ENCODE peak calls at places on chromosomes 12 and 14, in nine cellular contexts. H, U, R, M, V, Z, C, X and I are unnamed samples.

GRCh38 chr12:125330645-125331341 is 265.6 kb downstream of the AACS start:
- DNase-seq in H (no peak), U (peak), R (peak), M (no peak), V (peak), Z (peak), C (peak), X (no peak), I (no peak)

GRCh38 chr14:92564361-92565039 is 50.9 kb downstream of the RIN3 start:
- DNase-seq in H (no peak), U (no peak), R (peak), M (no peak), V (no peak), Z (no peak), C (no peak), X (no peak), I (no peak)

GRCh38 chr14:20680843-20681347 is 3.5 kb upstream of the RNASE4 start:
- DNase-seq in H (no peak), U (no peak), R (no peak), M (no peak), V (no peak), Z (no peak), C (no peak), X (no peak), I (no peak)

GRCh38 chr12:47794679-47795078 is 21.6 kb downstream of the SLC48A1 start:
- DNase-seq in H (no peak), U (no peak), R (no peak), M (no peak), V (no peak), Z (no peak), C (no peak), X (no peak), I (no peak)

GRCh38 chr12:89390802-89391673 is 38.7 kb upstream of the DUSP6 start:
- DNase-seq in H (peak), U (peak), R (no peak), M (no peak), V (no peak), Z (peak), C (peak), X (peak), I (no peak)

GRCh38 chr14:59103396-59103795 is 85.1 kb upstream of the DAAM1 start:
- DNase-seq in H (peak), U (peak), R (no peak), M (no peak), V (no peak), Z (peak), C (peak), X (no peak), I (no peak)

GRCh38 chr12:1634590-1635191 is 5.7 kb downstream of the WNT5B start:
- DNase-seq in H (peak), U (peak), R (peak), M (peak), V (peak), Z (peak), C (peak), X (peak), I (peak)

GRCh38 chr14:101442451-101442850 is 118.8 kb upstream of the DIO3 start:
- DNase-seq in H (no peak), U (no peak), R (no peak), M (no peak), V (no peak), Z (peak), C (no peak), X (no peak), I (no peak)

GRCh38 chr12:92745874-92746553 is 43.2 kb downstream of the PLEKHG7 start:
- DNase-seq in H (peak), U (peak), R (peak), M (peak), V (peak), Z (peak), C (peak), X (peak), I (no peak)

GRCh38 chr12:21941522-21942376 is 523 bp upstream of the ABCC9 start:
- DNase-seq in H (peak), U (peak), R (peak), M (no peak), V (no peak), Z (peak), C (peak), X (peak), I (no peak)

GRCh38 chr14:68466491-68466977 is 326.3 kb downstream of the ZFP36L1 start:
- DNase-seq in H (peak), U (peak), R (no peak), M (no peak), V (peak), Z (peak), C (peak), X (peak), I (no peak)

GRCh38 chr12:3436496-3437060 is 54.4 kb upstream of the PRMT8 start:
- DNase-seq in H (no peak), U (no peak), R (no peak), M (no peak), V (no peak), Z (no peak), C (no peak), X (no peak), I (no peak)

GRCh38 chr12:53219116-53219955 is 12.3 kb upstream of the ITGB7 start:
- DNase-seq in H (peak), U (peak), R (peak), M (no peak), V (no peak), Z (peak), C (peak), X (no peak), I (no peak)

GRCh38 chr14:69483765-69484443 is 624 bp upstream of the PLEKHD1 start:
- DNase-seq in H (peak), U (peak), R (peak), M (no peak), V (no peak), Z (peak), C (peak), X (no peak), I (peak)

GRCh38 chr12:77888611-77889010 is 57.9 kb downstream of the NAV3 start:
- DNase-seq in H (peak), U (peak), R (no peak), M (peak), V (peak), Z (peak), C (peak), X (peak), I (no peak)

GRCh38 chr12:65891987-65892481 is 67.8 kb downstream of the HMGA2 start:
- DNase-seq in H (peak), U (peak), R (peak), M (peak), V (peak), Z (peak), C (peak), X (peak), I (peak)

GRCh38 chr12:122449317-122449716 is 26.8 kb upstream of the CLIP1 start:
- DNase-seq in H (peak), U (peak), R (no peak), M (peak), V (peak), Z (peak), C (peak), X (peak), I (peak)

GRCh38 chr14:104574536-104574935 is 5.0 kb upstream of the C14orf180 start:
- DNase-seq in H (no peak), U (no peak), R (no peak), M (no peak), V (no peak), Z (no peak), C (no peak), X (no peak), I (no peak)

GRCh38 chr12:21219206-21219605 is 88.2 kb downstream of the SLCO1B1 start:
- DNase-seq in H (no peak), U (no peak), R (no peak), M (no peak), V (no peak), Z (no peak), C (no peak), X (no peak), I (no peak)

GRCh38 chr14:80956922-80957321 is 1.5 kb downstream of the TSHR start:
- DNase-seq in H (no peak), U (no peak), R (no peak), M (no peak), V (no peak), Z (no peak), C (no peak), X (no peak), I (no peak)

GRCh38 chr14:92466068-92466458 is 47.5 kb upstream of the RIN3 start:
- DNase-seq in H (no peak), U (no peak), R (no peak), M (no peak), V (no peak), Z (no peak), C (no peak), X (no peak), I (no peak)

GRCh38 chr14:100278702-100279101 is 27.5 kb downstream of the SLC25A29 start:
- DNase-seq in H (peak), U (peak), R (no peak), M (peak), V (no peak), Z (peak), C (peak), X (peak), I (no peak)

GRCh38 chr14:52730708-52731111 is 744 bp downstream of the STYX start:
- DNase-seq in H (no peak), U (peak), R (no peak), M (no peak), V (no peak), Z (peak), C (peak), X (peak), I (no peak)

GRCh38 chr14:100827751-100828447 is 2.0 kb downstream of the MEG3 start:
- DNase-seq in H (peak), U (peak), R (no peak), M (no peak), V (no peak), Z (peak), C (peak), X (peak), I (no peak)

GRCh38 chr12:128695697-128696096 is 128.1 kb downstream of the SLC15A4 start:
- DNase-seq in H (no peak), U (no peak), R (no peak), M (no peak), V (no peak), Z (no peak), C (no peak), X (no peak), I (no peak)

GRCh38 chr12:12731785-12732184 is 14.6 kb downstream of the CDKN1B start:
- DNase-seq in H (no peak), U (no peak), R (no peak), M (no peak), V (no peak), Z (no peak), C (no peak), X (no peak), I (no peak)

GRCh38 chr14:104296388-104297312 is 158.3 kb downstream of the KIF26A start:
- DNase-seq in H (no peak), U (no peak), R (peak), M (no peak), V (no peak), Z (no peak), C (no peak), X (no peak), I (no peak)

GRCh38 chr14:103141117-103141796 is 18.0 kb downstream of the TNFAIP2 start:
- DNase-seq in H (peak), U (peak), R (no peak), M (no peak), V (peak), Z (peak), C (no peak), X (no peak), I (no peak)

GRCh38 chr12:43750814-43751213 is 7.8 kb downstream of the PUS7L start:
- DNase-seq in H (no peak), U (no peak), R (no peak), M (no peak), V (no peak), Z (no peak), C (no peak), X (no peak), I (no peak)

GRCh38 chr12:4137015-4137414 is 136.5 kb upstream of the CCND2 start:
- DNase-seq in H (no peak), U (no peak), R (no peak), M (no peak), V (no peak), Z (no peak), C (no peak), X (no peak), I (no peak)

GRCh38 chr12:120225200-120225558 is 24.3 kb upstream of the RPLP0 start:
- DNase-seq in H (no peak), U (no peak), R (no peak), M (no peak), V (no peak), Z (no peak), C (no peak), X (no peak), I (no peak)

GRCh38 chr14:24251880-24252288 is 9.5 kb upstream of the TINF2 start:
- DNase-seq in H (peak), U (peak), R (no peak), M (no peak), V (no peak), Z (peak), C (no peak), X (peak), I (no peak)

GRCh38 chr14:59225281-59225680 is 36.8 kb downstream of the DAAM1 start:
- DNase-seq in H (no peak), U (no peak), R (no peak), M (no peak), V (no peak), Z (no peak), C (no peak), X (peak), I (no peak)

GRCh38 chr12:117472983-117473382 is 111.6 kb upstream of the NOS1 start:
- DNase-seq in H (no peak), U (no peak), R (no peak), M (no peak), V (peak), Z (no peak), C (no peak), X (no peak), I (no peak)

DNA sequence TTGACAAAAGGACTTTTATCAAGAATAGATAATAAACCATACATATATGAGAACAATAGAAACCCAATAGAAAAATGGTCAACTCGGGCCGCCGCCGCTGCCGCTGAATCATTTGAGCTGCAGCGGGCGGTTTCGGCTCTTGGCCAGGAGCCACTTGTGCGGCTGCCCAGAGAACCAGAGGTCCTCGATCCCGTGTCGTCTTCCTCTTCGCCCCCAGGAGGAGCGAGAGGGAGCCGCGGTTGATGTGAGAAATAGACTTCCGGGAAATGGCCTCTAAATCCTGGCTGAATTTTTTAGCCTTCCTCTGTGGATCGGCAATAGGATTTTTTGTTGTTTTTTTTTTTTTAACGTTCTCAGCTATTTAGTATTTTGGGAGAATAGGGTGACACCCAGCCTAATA is 44.8 kb downstream of the CPSF6 start:
- DNase-seq in H (peak), U (peak), R (peak), M (peak), V (peak), Z (peak), C (peak), X (peak), I (no peak)
- H3K4me3 ChIP-seq in H (peak), U (peak), R (peak), M (no peak), V (no peak), Z (peak), C (no peak), X (no peak), I (no peak)

GRCh38 chr12:57222286-57223190 is 5.9 kb downstream of the NXPH4 start:
- DNase-seq in H (no peak), U (no peak), R (no peak), M (no peak), V (no peak), Z (no peak), C (no peak), X (no peak), I (no peak)
- TF ChIP-seq CTCF in H (no peak), U (no peak), R (no peak), M (no peak), V (no peak), Z (no peak), C (no peak), X (no peak), I (no peak)

DNA sequence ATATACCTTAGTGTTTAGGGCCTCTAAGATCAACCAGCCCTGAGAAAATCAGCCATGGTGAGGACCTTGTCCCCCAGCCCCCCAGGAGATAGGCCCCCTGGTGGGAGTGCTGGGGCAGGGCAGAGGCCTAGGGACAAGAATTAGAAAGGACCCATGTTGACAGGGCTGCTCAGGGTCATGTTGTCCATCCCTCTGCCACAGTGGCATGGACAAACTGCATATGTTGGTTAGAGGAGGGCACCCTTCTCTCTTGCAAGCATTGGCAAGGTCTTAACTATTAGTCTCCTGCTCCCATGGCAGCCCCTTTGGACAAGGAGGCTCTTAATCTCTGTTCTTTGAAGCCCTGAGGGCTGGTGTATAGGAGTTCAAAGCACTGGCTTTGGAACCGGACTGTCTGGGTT is 755 bp upstream of the PTPN6 start:
- DNase-seq in H (no peak), U (no peak), R (no peak), M (no peak), V (no peak), Z (no peak), C (no peak), X (no peak), I (no peak)
- H3K4me3 ChIP-seq in H (no peak), U (no peak), R (no peak), M (no peak), V (no peak), Z (no peak), C (no peak), X (no peak), I (no peak)

DNA sequence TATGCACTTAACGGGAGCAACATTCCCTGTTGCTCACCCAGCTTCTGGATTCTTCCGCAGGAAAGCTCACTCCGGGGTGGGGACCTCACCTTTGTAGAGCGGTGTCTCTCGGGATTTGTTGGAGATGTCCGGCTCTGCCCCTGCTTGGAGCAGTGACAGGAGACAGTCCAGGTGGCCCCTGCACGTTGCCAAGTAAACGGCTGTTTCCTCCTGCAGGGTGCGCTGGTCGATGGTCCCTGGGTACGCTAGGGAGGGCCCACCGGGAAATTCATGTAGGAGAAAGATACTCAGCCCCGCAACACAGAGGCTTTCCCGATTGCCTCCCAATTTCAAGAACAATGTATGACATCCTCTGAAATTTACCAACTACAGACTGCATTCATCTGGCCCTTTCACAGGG is 23.1 kb downstream of the ASB2 start:
- DNase-seq in H (no peak), U (no peak), R (no peak), M (no peak), V (no peak), Z (no peak), C (no peak), X (no peak), I (no peak)
- TF ChIP-seq CTCF in H (no peak), U (no peak), R (no peak), M (no peak), V (no peak), Z (no peak), C (no peak), X (no peak), I (no peak)

GRCh38 chr12:131116437-131117117 is 162.9 kb downstream of the ADGRD1 start:
- DNase-seq in H (no peak), U (peak), R (peak), M (no peak), V (no peak), Z (no peak), C (no peak), X (no peak), I (no peak)
- H3K4me3 ChIP-seq in H (no peak), U (peak), R (no peak), M (no peak), V (no peak), Z (no peak), C (no peak), X (no peak), I (no peak)

GRCh38 chr14:31969371-31969770 is 107.7 kb upstream of the ARHGAP5 start:
- DNase-seq in H (no peak), U (no peak), R (no peak), M (no peak), V (no peak), Z (peak), C (no peak), X (no peak), I (no peak)

GRCh38 chr14:31967669-31967975 is 109.5 kb upstream of the ARHGAP5 start:
- DNase-seq in H (no peak), U (no peak), R (no peak), M (no peak), V (no peak), Z (no peak), C (no peak), X (no peak), I (no peak)

GRCh38 chr14:31969841-31970240 is 107.3 kb upstream of the ARHGAP5 start:
- DNase-seq in H (no peak), U (no peak), R (no peak), M (no peak), V (no peak), Z (peak), C (no peak), X (no peak), I (no peak)

GRCh38 chr14:31968107-31968810 is 108.8 kb upstream of the ARHGAP5 start:
- DNase-seq in H (peak), U (peak), R (no peak), M (no peak), V (no peak), Z (peak), C (peak), X (no peak), I (no peak)

DNA sequence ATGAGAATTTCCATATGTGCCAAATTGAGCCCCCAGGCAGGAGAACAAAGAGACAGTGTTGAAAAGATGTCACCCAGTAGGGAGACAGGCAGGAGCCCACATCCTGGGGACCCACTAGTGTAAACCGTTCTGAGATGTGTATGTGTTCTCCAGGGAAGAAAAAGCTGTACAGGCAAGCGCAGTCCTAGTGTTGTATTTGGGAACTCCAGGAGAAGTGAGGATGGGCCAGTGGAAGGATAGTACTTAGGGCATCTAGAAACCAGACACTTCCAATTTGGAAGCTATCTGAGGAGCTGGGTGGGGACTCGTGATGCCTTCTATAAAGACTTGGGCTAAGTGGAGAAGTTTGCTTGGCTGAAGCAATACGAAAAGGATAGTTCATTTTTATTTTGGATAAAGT is 108.2 kb upstream of the ARHGAP5 start:
- DNase-seq in H (no peak), U (no peak), R (no peak), M (no peak), V (no peak), Z (no peak), C (no peak), X (no peak), I (no peak)
- TF ChIP-seq CTCF in H (no peak), U (peak), R (no peak), M (no peak), V (no peak), Z (no peak), C (peak), X (no peak), I (no peak)

GRCh38 chr14:36524874-36525745 is 5.1 kb upstream of the NKX2-1 start:
- DNase-seq in H (no peak), U (no peak), R (no peak), M (no peak), V (peak), Z (no peak), C (no peak), X (no peak), I (no peak)
- H3K4me3 ChIP-seq in H (no peak), U (no peak), R (no peak), M (no peak), V (peak), Z (no peak), C (no peak), X (no peak), I (no peak)

GRCh38 chr12:113330505-113330904 is 4.4 kb downstream of the SLC8B1 start:
- DNase-seq in H (no peak), U (no peak), R (no peak), M (no peak), V (no peak), Z (no peak), C (no peak), X (no peak), I (no peak)
- TF ChIP-seq CTCF in H (no peak), U (no peak), R (no peak), M (no peak), V (no peak), Z (no peak), C (no peak), X (no peak), I (no peak)

DNA sequence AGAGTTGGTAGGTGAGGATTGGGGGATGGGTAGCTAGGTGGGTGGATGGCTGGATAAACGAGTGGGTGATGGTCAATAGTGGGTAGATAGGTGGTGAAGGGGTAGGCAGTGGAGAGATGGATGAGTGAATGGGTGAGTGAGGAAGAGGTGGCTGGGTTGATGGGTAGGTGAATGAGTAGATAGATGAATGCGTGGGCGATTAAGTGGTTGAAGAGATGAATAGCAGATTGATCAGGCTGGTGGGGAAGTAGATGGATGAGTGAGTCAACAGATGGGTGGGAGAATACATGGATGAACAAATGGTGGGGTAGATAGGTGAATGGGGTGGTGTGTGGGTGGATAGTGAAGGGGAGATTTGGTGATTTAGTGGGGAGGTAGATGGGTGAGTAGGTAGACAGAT is 51.1 kb downstream of the SYNE3 start:
- DNase-seq in H (no peak), U (no peak), R (no peak), M (no peak), V (no peak), Z (no peak), C (no peak), X (no peak), I (no peak)
- H3K4me3 ChIP-seq in H (no peak), U (no peak), R (no peak), M (no peak), V (no peak), Z (no peak), C (no peak), X (no peak), I (no peak)